ENCODE peak calls at places on chromosomes 3 and 15, in four cellular contexts. M, Y, B and Z are unnamed samples.

GRCh38 chr3:119357190-119357589 is 63.0 kb downstream of the ARHGAP31 start:
- DNase-seq in M (no peak), Y (no peak), B (no peak), Z (no peak)

GRCh38 chr3:51441282-51442030 is 50.4 kb downstream of the RBM15B start:
- DNase-seq in M (no peak), Y (no peak), B (no peak), Z (no peak)

GRCh38 chr3:67437090-67437489 is 217.3 kb downstream of the SUCLG2 start:
- DNase-seq in M (no peak), Y (no peak), B (no peak), Z (no peak)

GRCh38 chr3:185153170-185153733 is 392 bp upstream of the C3orf70 start:
- DNase-seq in M (no peak), Y (no peak), B (peak), Z (peak)

GRCh38 chr15:35545316-35545824 is 595 bp downstream of the DPH6 start:
- DNase-seq in M (peak), Y (no peak), B (peak), Z (peak)

GRCh38 chr3:112333002-112333385 is at the start of gene CD200:
- DNase-seq in M (peak), Y (peak), B (peak), Z (peak)

GRCh38 chr15:91926871-91927270 is 73.4 kb downstream of the SLCO3A1 start:
- DNase-seq in M (no peak), Y (no peak), B (no peak), Z (no peak)

GRCh38 chr3:10945683-10946287 is 46.8 kb upstream of the SLC6A1 start:
- DNase-seq in M (peak), Y (peak), B (peak), Z (no peak)

GRCh38 chr3:101784850-101785613 is 6.0 kb downstream of the NXPE3 start:
- DNase-seq in M (no peak), Y (no peak), B (no peak), Z (no peak)

GRCh38 chr3:147735662-147736061 is 326.5 kb downstream of the ZIC1 start:
- DNase-seq in M (no peak), Y (no peak), B (no peak), Z (no peak)

GRCh38 chr3:4425707-4426106 is 41.4 kb downstream of the SUMF1 start:
- DNase-seq in M (no peak), Y (no peak), B (no peak), Z (peak)

GRCh38 chr3:187027531-187027936 is 97.2 kb downstream of the ST6GAL1 start:
- DNase-seq in M (no peak), Y (peak), B (peak), Z (no peak)

GRCh38 chr3:14452676-14453367 is 50.4 kb downstream of the SLC6A6 start:
- DNase-seq in M (peak), Y (no peak), B (peak), Z (peak)

GRCh38 chr3:78004578-78004977 is 964.7 kb downstream of the ROBO2 start:
- DNase-seq in M (no peak), Y (no peak), B (no peak), Z (no peak)

GRCh38 chr3:38374221-38374620 is 27.6 kb downstream of the XYLB start:
- DNase-seq in M (no peak), Y (no peak), B (no peak), Z (no peak)

GRCh38 chr3:13683772-13684171 is 134.8 kb downstream of the FBLN2 start:
- DNase-seq in M (no peak), Y (no peak), B (no peak), Z (no peak)

GRCh38 chr3:12371525-12372140 is 82.8 kb downstream of the PPARG start:
- DNase-seq in M (peak), Y (no peak), B (no peak), Z (no peak)

GRCh38 chr15:90035095-90035834 is 34.1 kb downstream of the ZNF710 start:
- DNase-seq in M (peak), Y (no peak), B (peak), Z (peak)

GRCh38 chr3:165946360-165946759 is 109.1 kb upstream of the BCHE start:
- DNase-seq in M (no peak), Y (no peak), B (no peak), Z (no peak)

GRCh38 chr15:35166730-35167359 is 81.8 kb upstream of the NANOGP8 start:
- DNase-seq in M (no peak), Y (no peak), B (no peak), Z (peak)

DNA sequence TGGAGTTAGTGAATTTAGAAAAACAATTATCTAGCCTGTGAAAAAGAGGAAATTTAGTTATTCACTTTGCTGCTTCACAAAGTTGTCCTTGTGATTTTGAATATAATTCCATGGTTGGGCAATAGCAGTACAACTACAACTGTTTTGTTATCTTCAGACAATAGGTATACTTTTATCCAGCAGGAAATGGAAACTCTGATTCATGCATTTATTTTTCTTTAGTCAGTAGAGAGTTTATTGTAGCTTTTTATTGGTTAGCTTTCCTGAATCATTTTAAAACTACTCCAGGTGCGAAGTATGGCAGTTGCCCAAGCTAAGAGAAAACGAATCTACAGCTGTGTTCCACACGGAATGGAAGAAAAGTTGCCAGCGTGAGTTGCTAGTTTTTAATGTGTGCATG is 80.3 kb downstream of the TM4SF4 start:
- DNase-seq in M (no peak), Y (no peak), B (peak), Z (no peak)
- H3K27ac ChIP-seq in M (peak), Y (no peak), B (peak), Z (peak)

DNA sequence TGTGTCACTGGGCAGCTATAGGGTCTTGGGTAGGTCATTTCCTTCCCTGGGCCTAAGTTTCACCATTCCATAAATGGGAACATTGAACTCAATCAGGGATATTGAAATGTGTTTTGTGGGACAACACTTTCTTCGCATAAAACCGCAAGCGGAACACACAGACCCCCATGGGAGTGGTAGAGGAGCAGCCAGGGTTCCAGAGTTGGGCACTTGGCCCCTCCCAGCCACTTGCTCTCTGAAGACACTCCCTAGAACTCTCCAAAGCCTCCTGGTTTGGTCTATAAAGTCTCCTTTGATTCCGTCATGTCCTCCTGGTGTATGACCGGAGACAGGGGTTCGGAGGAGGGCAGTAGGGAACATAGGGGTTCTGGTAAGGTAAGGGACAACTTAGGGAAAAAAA is 271.7 kb downstream of the UACA start:
- DNase-seq in M (no peak), Y (no peak), B (no peak), Z (no peak)
- H3K4me3 ChIP-seq in M (no peak), Y (peak), B (no peak), Z (no peak)

GRCh38 chr15:42879390-42879912 is 41.1 kb downstream of the TTBK2 start:
- DNase-seq in M (no peak), Y (no peak), B (no peak), Z (no peak)
- H3K27ac ChIP-seq in M (no peak), Y (no peak), B (no peak), Z (no peak)

DNA sequence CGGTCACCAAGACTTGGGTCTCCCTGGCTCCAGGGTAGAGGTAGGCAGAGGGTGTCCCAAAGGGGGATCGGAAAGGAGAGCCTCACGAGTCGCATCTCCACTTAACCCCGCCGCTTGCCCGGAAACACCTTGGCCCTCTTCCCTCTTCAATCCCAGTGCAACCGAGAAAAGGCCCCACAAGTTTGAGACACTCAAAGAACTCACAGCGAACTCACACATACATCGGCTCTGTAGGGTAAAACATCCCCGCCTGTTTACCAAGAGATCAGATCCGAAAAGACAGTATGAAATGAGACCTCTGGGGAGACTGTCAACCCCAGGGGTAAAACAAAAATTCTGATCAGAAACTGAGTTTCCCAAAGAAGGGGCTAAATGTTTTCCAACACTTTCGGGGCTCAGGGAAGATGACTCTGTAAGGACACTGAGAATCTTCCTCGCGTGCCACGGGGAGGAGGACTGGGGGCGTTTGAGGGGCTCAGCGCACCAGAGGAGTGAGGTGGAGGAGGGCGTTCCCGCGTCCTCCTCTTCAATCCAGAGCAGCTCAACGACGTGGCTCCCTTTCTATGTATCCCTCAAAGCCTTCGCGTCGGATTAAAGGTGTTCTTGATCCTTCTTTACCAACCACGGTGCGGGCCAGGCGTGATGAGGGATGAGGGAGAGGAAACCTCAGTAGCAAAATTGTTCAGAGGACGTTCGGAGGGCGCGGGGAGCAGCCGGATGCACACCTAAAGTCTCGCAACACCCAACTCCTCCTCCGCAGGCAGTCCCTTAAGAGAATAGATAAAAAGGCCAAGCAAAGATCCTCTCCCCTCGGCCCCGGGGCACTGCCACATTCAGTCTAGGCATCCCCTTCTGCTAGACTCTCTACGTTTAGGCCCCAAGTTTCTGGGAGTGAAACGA is 3.7 kb downstream of the WNT5A start:
- DNase-seq in M (no peak), Y (no peak), B (no peak), Z (no peak)
- H3K4me3 ChIP-seq in M (no peak), Y (no peak), B (no peak), Z (peak)

DNA sequence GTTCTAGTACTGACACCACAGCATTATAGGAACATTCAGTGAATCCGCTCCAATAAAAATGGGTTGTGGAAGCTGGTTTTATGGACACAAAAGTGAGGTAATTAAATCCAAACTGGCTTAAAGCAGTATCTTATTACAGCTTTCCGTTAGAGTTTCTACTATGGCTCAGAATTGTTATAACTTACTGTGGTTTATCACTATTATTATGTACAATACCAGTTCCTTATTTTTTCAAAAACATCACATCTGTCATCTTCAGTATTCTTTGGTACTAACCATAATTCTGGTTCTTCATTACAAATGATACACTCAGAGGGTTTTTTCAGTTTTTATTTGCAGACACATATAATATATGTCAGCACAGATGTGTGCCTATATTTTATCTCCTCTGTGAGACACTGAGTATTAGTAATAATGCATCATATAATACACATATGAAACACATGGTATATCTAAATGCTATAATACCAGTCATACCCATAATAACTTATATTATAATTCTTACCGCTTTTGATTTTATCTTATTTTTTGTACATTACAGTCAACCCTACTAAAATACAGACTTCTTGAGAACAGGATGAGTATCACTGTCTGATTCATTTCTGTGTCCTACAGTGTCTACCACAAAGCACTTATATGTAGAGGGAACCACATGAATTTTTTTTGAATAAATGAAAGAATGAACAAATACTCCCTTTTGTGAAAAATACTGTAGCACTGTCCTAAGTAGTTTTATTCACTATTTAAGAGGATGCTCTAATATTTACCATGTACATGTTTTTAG is 39.0 kb downstream of the CMSS1 start:
- DNase-seq in M (no peak), Y (no peak), B (no peak), Z (no peak)
- H3K27ac ChIP-seq in M (no peak), Y (no peak), B (no peak), Z (no peak)

GRCh38 chr3:128881576-128881975 is 2.2 kb downstream of the ACAD9 start:
- DNase-seq in M (no peak), Y (no peak), B (no peak), Z (no peak)

GRCh38 chr3:128879125-128879969 is at the start of gene ACAD9:
- DNase-seq in M (peak), Y (peak), B (peak), Z (peak)

GRCh38 chr3:128884992-128885391 is 5.6 kb downstream of the ACAD9 start:
- DNase-seq in M (no peak), Y (no peak), B (no peak), Z (no peak)

GRCh38 chr3:128879991-128880390 is 571 bp downstream of the ACAD9 start:
- DNase-seq in M (no peak), Y (no peak), B (no peak), Z (no peak)

DNA sequence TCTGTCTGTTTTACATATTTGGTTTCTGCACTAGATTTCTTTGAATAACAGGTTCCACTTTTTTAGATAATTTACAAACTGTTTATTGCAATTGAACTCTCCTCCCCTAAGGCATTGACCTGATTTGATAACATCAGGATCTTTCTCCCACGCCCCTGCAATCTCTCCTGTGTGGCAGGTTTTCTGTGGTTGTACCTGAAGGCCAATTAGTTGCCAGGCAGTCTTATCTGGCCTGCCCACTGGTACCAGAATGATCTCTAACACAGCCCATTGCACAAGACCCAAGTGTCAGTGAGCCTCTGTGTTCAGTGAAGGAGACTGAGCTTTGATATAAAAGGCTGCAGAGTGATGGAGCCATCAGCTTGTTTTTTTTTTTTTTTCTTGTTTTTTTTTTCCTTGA is 3.3 kb downstream of the ACAD9 start:
- DNase-seq in M (no peak), Y (no peak), B (no peak), Z (no peak)
- H3K4me3 ChIP-seq in M (no peak), Y (no peak), B (no peak), Z (no peak)

GRCh38 chr3:41304603-41305002 is 105.3 kb downstream of the CTNNB1 start:
- DNase-seq in M (no peak), Y (no peak), B (no peak), Z (peak)
- H3K27ac ChIP-seq in M (peak), Y (no peak), B (no peak), Z (no peak)

GRCh38 chr15:58777107-58777506 is 6.0 kb downstream of the MINDY2 start:
- DNase-seq in M (no peak), Y (no peak), B (no peak), Z (no peak)
- H3K4me3 ChIP-seq in M (no peak), Y (no peak), B (no peak), Z (no peak)